ENCODE peak calls at places on chromosome 14, in nine cellular contexts. V is tibial artery, I is tibial nerve, W is thoracic aorta, L is spleen, F is body of pancreas, O is ovary, T is brain microvascular endothelial cell, Y is neural progenitor cell. B is an unnamed sample.
A peak's percentile ranks its signal among the peaks of the same experiment; 100 is the strongest.

GRCh38 chr14:65817011-65817410 is 404.5 kb downstream of the FUT8 start:
- DNase-seq in O (no peak), F (no peak), W (no peak), I (no peak), Y (no peak), L (no peak), T (no peak), V (no peak), B (no peak)

GRCh38 chr14:67653651-67654280 is 20.7 kb downstream of the VTI1B start:
- DNase-seq in T (no peak), L (no peak), I (no peak), Y (no peak), W (no peak), V (no peak), F (no peak), O (no peak), B (no peak)

GRCh38 chr14:71758198-71758955 is 173.9 kb upstream of the RGS6 start:
- DNase-seq in T (no peak), L (no peak), V (no peak), W (no peak), O (no peak), F (no peak), I (no peak), Y (no peak), B (no peak)

GRCh38 chr14:59101441-59101840 is 87.0 kb upstream of the DAAM1 start:
- DNase-seq in L (no peak), O (no peak), T (no peak), V (no peak), I (no peak), W (no peak), F (no peak), Y (no peak), B (no peak)

GRCh38 chr14:51006781-51007211 is 62.5 kb upstream of the PYGL start:
- DNase-seq in T (no peak), L (no peak), I (no peak), F (no peak), W (peak; percentile 33), O (no peak), V (peak; percentile 60), Y (no peak), B (no peak)

GRCh38 chr14:39229222-39229543 is 4.5 kb upstream of the MIA2 start:
- DNase-seq in F (no peak), W (no peak), O (no peak), T (no peak), L (no peak), V (no peak), Y (no peak), I (no peak), B (no peak)

GRCh38 chr14:20440882-20441281 is 4.9 kb upstream of the KLHL33 start:
- DNase-seq in I (no peak), L (no peak), F (no peak), O (no peak), V (no peak), T (peak; percentile 6), Y (no peak), W (no peak), B (no peak)

GRCh38 chr14:65170768-65171251 is 68.5 kb upstream of the MAX start:
- DNase-seq in Y (peak; percentile 74), L (peak; percentile 84), I (no peak), T (peak; percentile 80), F (peak; percentile 43), O (peak; percentile 13), W (no peak), V (no peak), B (no peak)

GRCh38 chr14:104843442-104844305 is 21.4 kb upstream of the CEP170B start:
- DNase-seq in F (peak; percentile 25), O (no peak), Y (peak; percentile 89), T (no peak), W (no peak), V (no peak), I (no peak), L (peak; percentile 63), B (peak; percentile 78)

GRCh38 chr14:33347816-33348215 is 409.1 kb downstream of the NPAS3 start:
- DNase-seq in I (no peak), L (no peak), Y (no peak), O (no peak), W (no peak), V (no peak), F (no peak), T (no peak), B (no peak)

GRCh38 chr14:25667387-25667786 is 617.4 kb upstream of the STXBP6 start:
- DNase-seq in W (no peak), O (no peak), T (no peak), F (no peak), Y (no peak), V (no peak), L (no peak), I (no peak), B (no peak)

GRCh38 chr14:65243766-65244442 is 141.6 kb upstream of the MAX start:
- DNase-seq in W (no peak), Y (no peak), O (no peak), T (no peak), F (no peak), I (no peak), V (no peak), L (no peak), B (no peak)

GRCh38 chr14:68173227-68173972 is 353.8 kb downstream of the RAD51B start:
- DNase-seq in I (no peak), W (no peak), L (no peak), F (no peak), Y (no peak), O (no peak), V (no peak), T (no peak), B (no peak)

GRCh38 chr14:75459099-75459741 is 31.4 kb downstream of the JDP2 start:
- DNase-seq in O (no peak), F (peak; percentile 91), L (peak; percentile 90), W (no peak), Y (no peak), V (no peak), I (no peak), T (no peak), B (peak; percentile 88)

GRCh38 chr14:60183724-60184596 is 18.8 kb upstream of the DHRS7 start:
- DNase-seq in L (no peak), Y (peak; percentile 87), I (no peak), F (no peak), T (peak; percentile 54), V (no peak), W (no peak), O (no peak), B (no peak)

GRCh38 chr14:53501361-53502320 is 348.5 kb upstream of the DDHD1 start:
- DNase-seq in L (no peak), V (no peak), T (no peak), I (no peak), W (no peak), F (no peak), O (peak; percentile 11), Y (no peak), B (no peak)

GRCh38 chr14:58770501-58770982 is 132.8 kb downstream of the DACT1 start:
- DNase-seq in Y (no peak), I (no peak), L (no peak), F (no peak), V (no peak), O (no peak), W (no peak), T (no peak), B (no peak)

GRCh38 chr14:100346306-100347091 is 23.4 kb downstream of the SLC25A47 start:
- DNase-seq in W (no peak), O (no peak), F (no peak), V (no peak), I (no peak), L (no peak), T (no peak), Y (no peak), B (no peak)

DNA sequence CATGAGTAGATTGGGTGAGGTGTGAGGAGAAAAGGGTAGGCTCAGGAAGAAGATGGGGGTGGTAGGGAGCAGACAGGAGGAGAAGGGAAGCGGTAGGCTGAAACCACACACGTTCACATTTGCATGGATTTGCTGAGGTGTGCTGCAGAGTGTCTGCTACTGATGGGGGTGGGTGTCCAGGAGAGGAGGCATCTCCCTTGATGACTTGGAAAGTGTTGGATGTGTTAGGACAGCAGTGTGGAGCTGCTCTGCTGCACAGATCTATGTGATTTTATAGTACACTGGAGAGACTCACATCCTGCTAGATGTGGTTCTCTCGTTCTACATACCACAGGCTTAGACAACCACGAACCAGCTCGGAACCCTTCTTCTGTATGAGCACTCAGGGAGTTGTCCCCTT is 9.3 kb downstream of the ZFHX2 start:
- DNase-seq in V (no peak), L (peak; percentile 18), I (no peak), T (no peak), W (no peak), F (no peak), Y (no peak), O (no peak), B (no peak)
- H3K27ac ChIP-seq in V (no peak overlapping the region), L (no peak overlapping the region), I (no peak overlapping the region), T (no peak overlapping the region), W (no peak overlapping the region), F (no peak overlapping the region), Y (no peak overlapping the region), O (no peak overlapping the region), B (no peak overlapping the region)

GRCh38 chr14:101723061-101723595 is 38.4 kb upstream of the PPP2R5C start:
- DNase-seq in L (no peak), W (no peak), V (no peak), O (no peak), Y (no peak), T (no peak), F (no peak), I (no peak), B (no peak)
- H3K27ac ChIP-seq in L (peak overlapping the region; percentile 85), W (no peak overlapping the region), V (no peak overlapping the region), O (no peak overlapping the region), Y (no peak overlapping the region), T (no peak overlapping the region), F (no peak overlapping the region), I (no peak overlapping the region), B (no peak overlapping the region)

DNA sequence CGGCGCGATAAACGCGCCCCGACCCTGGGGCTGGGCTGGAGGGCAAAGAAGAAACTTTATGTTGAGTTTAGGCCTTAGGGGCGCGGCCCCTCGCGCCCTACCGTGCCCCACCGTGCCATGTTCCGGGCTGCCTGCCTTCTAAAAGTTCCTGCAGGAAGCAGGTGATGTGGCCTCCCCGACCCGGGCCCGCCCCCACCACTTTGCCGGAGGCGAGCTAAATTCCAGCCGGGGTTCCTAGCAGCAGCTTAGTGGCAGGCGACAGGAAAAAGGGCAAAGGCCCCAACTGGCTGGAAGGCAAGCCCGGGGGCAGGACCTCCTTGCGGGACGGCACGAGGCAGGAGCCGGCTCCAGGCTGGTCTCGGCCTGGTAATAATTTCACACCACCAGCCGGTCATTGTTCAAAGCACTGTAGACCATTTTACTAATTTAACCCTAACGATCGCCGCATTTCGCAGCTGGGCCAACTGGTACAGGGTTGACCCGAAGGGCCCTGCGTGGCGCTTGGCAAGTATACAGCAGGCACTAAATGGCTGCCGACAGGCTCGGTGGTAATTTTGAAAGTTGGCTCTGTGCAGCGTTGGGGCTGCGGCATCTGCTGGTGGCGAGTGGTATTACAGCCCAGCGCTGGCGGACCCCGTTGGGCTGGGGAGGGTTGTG is 895 bp upstream of the CCDC88C start:
- DNase-seq in W (no peak), T (peak; percentile 49), F (peak; percentile 75), Y (peak; percentile 70), V (peak; percentile 47), L (peak; percentile 94), I (peak; percentile 31), O (peak; percentile 29), B (peak; percentile 88)
- H3K27ac ChIP-seq in W (no peak overlapping the region), T (no peak overlapping the region), F (peak overlapping the region; percentile 38), Y (no peak overlapping the region), V (no peak overlapping the region), L (peak overlapping the region; percentile 75), I (peak overlapping the region; percentile 9), O (no peak overlapping the region), B (no peak overlapping the region)

DNA sequence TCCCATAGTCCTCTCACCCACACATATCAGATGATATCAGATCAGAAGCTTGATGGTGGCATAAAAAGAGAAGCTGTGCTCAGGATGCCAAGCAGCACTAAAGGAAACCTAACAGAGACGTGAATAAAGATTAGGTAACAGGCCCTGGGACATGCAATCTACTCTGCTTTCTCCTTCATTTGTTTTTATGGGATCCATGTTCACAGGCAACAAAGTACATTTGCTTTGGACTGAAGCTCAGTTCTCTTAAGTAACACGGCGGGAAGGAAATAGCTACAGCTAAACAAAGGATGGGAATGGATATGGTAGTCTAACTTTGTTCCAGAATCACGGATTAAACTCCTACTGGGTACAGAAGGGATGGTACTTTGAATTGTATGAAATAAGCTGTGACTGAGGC is 119.5 kb downstream of the TTC7B start:
- DNase-seq in L (no peak), F (no peak), Y (no peak), I (no peak), W (no peak), V (no peak), O (no peak), T (no peak), B (no peak)
- H3K27ac ChIP-seq in L (no peak overlapping the region), F (no peak overlapping the region), Y (no peak overlapping the region), I (peak overlapping the region; percentile 86), W (peak overlapping the region; percentile 85), V (peak overlapping the region; percentile 79), O (no peak overlapping the region), T (no peak overlapping the region), B (no peak overlapping the region)

B was measured in kidney.